ENCODE peak calls at places on chromosomes 4 and X, in nine cellular contexts. H, V, E, X, S, P, A, L and N are unnamed samples.

GRCh38 chrX:67780694-67781109 is 236.9 kb downstream of the AR start:
- DNase-seq in E (peak; percentile 94), H (no peak), V (no peak), X (no peak), L (peak; percentile 53), S (no peak), A (peak; percentile 89), P (no peak), N (peak; percentile 82)

GRCh38 chrX:101659601-101660063 is at the start of gene ARMCX2:
- DNase-seq in L (no peak), V (no peak), X (peak; percentile 57), A (peak; percentile 80), S (peak; percentile 8), P (peak; percentile 4), H (no peak), E (peak; percentile 76), N (peak; percentile 43)

GRCh38 chr4:185592845-185593488 is 57.7 kb upstream of the PDLIM3 start:
- DNase-seq in E (peak; percentile 65), H (no peak), L (no peak), S (no peak), A (no peak), V (no peak), P (no peak), X (no peak), N (peak; percentile 31)

GRCh38 chr4:65893957-65894755 is 223.9 kb upstream of the EPHA5 start:
- DNase-seq in A (no peak), H (no peak), E (peak; percentile 22), S (no peak), P (no peak), X (no peak), V (no peak), L (no peak), N (no peak)

GRCh38 chr4:683982-684571 is 4.9 kb downstream of the SLC49A3 start:
- DNase-seq in L (peak; percentile 77), P (no peak), E (peak; percentile 81), H (no peak), V (no peak), S (no peak), X (no peak), A (no peak), N (peak; percentile 79)

GRCh38 chrX:136867518-136867917 is 13.0 kb downstream of the RBMX start:
- DNase-seq in A (no peak), P (no peak), V (no peak), X (no peak), H (no peak), E (peak; percentile 30), S (no peak), L (no peak), N (no peak)

GRCh38 chr4:156983366-156983765 is 11.8 kb upstream of the PDGFC start:
- DNase-seq in V (no peak), P (no peak), E (peak; percentile 53), X (no peak), H (no peak), S (no peak), L (no peak), A (no peak), N (peak; percentile 45)

GRCh38 chrX:2348225-2348624 is 152.6 kb downstream of the DHRSX start:
- DNase-seq in A (no peak), V (no peak), S (no peak), H (no peak), P (no peak), E (no peak), L (no peak), X (no peak), N (no peak)

GRCh38 chr4:122662701-122663100 is 41.8 kb upstream of the IL21 start:
- DNase-seq in H (no peak), E (no peak), V (no peak), L (no peak), P (no peak), X (no peak), S (no peak), A (no peak), N (no peak)

GRCh38 chr4:1754336-1754735 is 33.0 kb downstream of the TACC3 start:
- DNase-seq in V (no peak), A (no peak), X (no peak), E (no peak), S (no peak), L (no peak), H (no peak), P (no peak), N (no peak)

GRCh38 chrX:154696328-154697045 is 43.1 kb upstream of the CTAG2 start:
- DNase-seq in H (no peak), V (no peak), L (no peak), A (no peak), E (peak; percentile 76), X (no peak), S (no peak), P (no peak), N (no peak)

GRCh38 chrX:17167915-17168314 is 207.1 kb upstream of the NHS start:
- DNase-seq in A (no peak), H (no peak), V (no peak), S (no peak), P (no peak), E (no peak), L (no peak), X (no peak), N (no peak)

GRCh38 chr4:40301592-40301991 is 33.5 kb upstream of the CHRNA9 start:
- DNase-seq in L (peak; percentile 65), H (no peak), E (no peak), S (peak; percentile 19), P (no peak), A (no peak), V (peak; percentile 78), X (no peak), N (no peak)

GRCh38 chr4:161799687-161800086 is 364.1 kb downstream of the FSTL5 start:
- DNase-seq in P (no peak), S (no peak), X (peak; percentile 48), E (no peak), L (no peak), V (no peak), A (no peak), H (no peak), N (no peak)

GRCh38 chrX:118164138-118164537 is 47.5 kb upstream of the KLHL13 start:
- DNase-seq in X (no peak), L (no peak), P (peak; percentile 5), H (no peak), S (no peak), A (no peak), E (no peak), V (no peak), N (no peak)

GRCh38 chrX:44183329-44183728 is 160.1 kb downstream of the EFHC2 start:
- DNase-seq in V (no peak), E (no peak), A (no peak), S (no peak), X (no peak), L (no peak), P (no peak), H (no peak), N (no peak)

GRCh38 chr4:153028535-153028934 is 92.4 kb downstream of the FHDC1 start:
- DNase-seq in V (no peak), L (no peak), X (no peak), E (no peak), A (no peak), S (no peak), P (no peak), H (no peak), N (no peak)

GRCh38 chr4:77601614-77602187 is 3.9 kb upstream of the CXCL13 start:
- DNase-seq in E (no peak), X (no peak), A (no peak), P (no peak), V (no peak), H (no peak), L (no peak), S (no peak), N (no peak)

GRCh38 chr4:14701896-14702295 is 300.4 kb upstream of the CPEB2 start:
- DNase-seq in H (no peak), S (no peak), L (no peak), X (no peak), P (no peak), A (no peak), V (no peak), E (peak; percentile 6), N (no peak)

GRCh38 chrX:10579753-10580060 is 40.7 kb downstream of the MID1 start:
- DNase-seq in L (no peak), S (no peak), A (no peak), X (no peak), P (peak; percentile 51), H (no peak), E (no peak), V (no peak), N (peak; percentile 87)

GRCh38 chr4:106929248-106929647 is 106.9 kb downstream of the DKK2 start:
- DNase-seq in E (no peak), X (no peak), H (no peak), L (no peak), S (no peak), V (no peak), P (no peak), A (no peak), N (no peak)

GRCh38 chrX:130086414-130087207 is 23.7 kb downstream of the ELF4 start:
- DNase-seq in P (no peak), L (peak; percentile 80), E (no peak), S (no peak), X (no peak), V (peak; percentile 67), H (peak; percentile 55), A (no peak), N (no peak)

GRCh38 chr4:39083164-39083563 is 21.1 kb downstream of the KLHL5 start:
- DNase-seq in E (peak; percentile 40), V (no peak), H (no peak), L (no peak), X (no peak), P (no peak), S (no peak), A (no peak), N (peak; percentile 19)